ENCODE peak calls at places on chromosomes 7 and 10, in five cellular contexts. J, U, R, M and Q are unnamed samples. For H3K4me1, the result is how much of the 10 kb centered on the place peaks cover.

GRCh38 chr10:86263907-86264306 is 102.7 kb downstream of the GRID1 start:
- DNase-seq in J (peak), U (no peak), R (no peak), M (no peak), Q (no peak)

GRCh38 chr7:5598769-5599371 is 175.2 kb upstream of the TNRC18 start:
- DNase-seq in J (no peak), U (no peak), R (no peak), M (no peak), Q (no peak)

GRCh38 chr10:31051703-31052102 is 20.0 kb upstream of the ZNF438 start:
- DNase-seq in J (no peak), U (no peak), R (no peak), M (no peak), Q (no peak)

GRCh38 chr7:103432713-103433112 is 13.3 kb downstream of the SLC26A5 start:
- DNase-seq in J (no peak), U (peak), R (no peak), M (no peak), Q (no peak)

GRCh38 chr10:3668276-3668960 is 116.6 kb downstream of the KLF6 start:
- DNase-seq in J (no peak), U (no peak), R (no peak), M (peak), Q (peak)

GRCh38 chr7:148729984-148730733 is 31.5 kb downstream of the CUL1 start:
- DNase-seq in J (no peak), U (no peak), R (no peak), M (no peak), Q (no peak)

GRCh38 chr7:100400656-100401055 is 27.4 kb downstream of the PILRA start:
- DNase-seq in J (no peak), U (no peak), R (peak), M (no peak), Q (no peak)

GRCh38 chr10:93629636-93630291 is 17.4 kb downstream of the PDE6C start:
- DNase-seq in J (no peak), U (no peak), R (no peak), M (no peak), Q (no peak)

GRCh38 chr10:60314306-60314940 is 75.3 kb downstream of the ANK3 start:
- DNase-seq in J (no peak), U (no peak), R (peak), M (no peak), Q (no peak)

GRCh38 chr10:99279626-99280111 is 44.0 kb upstream of the HPSE2 start:
- DNase-seq in J (no peak), U (no peak), R (no peak), M (no peak), Q (no peak)

GRCh38 chr10:71840177-71840711 is 10.8 kb downstream of the PSAP start:
- DNase-seq in J (peak), U (no peak), R (no peak), M (peak), Q (no peak)
- H3K4me1 ChIP-seq in J (half or more), U (half or more), R (under half), M (under half), Q (under half)

GRCh38 chr7:2203551-2204300 is 29.0 kb downstream of the MAD1L1 start:
- DNase-seq in J (peak), U (no peak), R (no peak), M (no peak), Q (peak)
- TF ChIP-seq POLR2AphosphoS5 in J (peak), U (no peak), R (no peak), M (no peak), Q (no peak)

GRCh38 chr7:64947252-64948000 is 43.4 kb downstream of the ZNF117 start:
- DNase-seq in J (no peak), U (no peak), R (no peak), M (no peak), Q (no peak)
- H3K4me3 ChIP-seq in J (peak), U (no peak), R (no peak), M (peak), Q (peak)

DNA sequence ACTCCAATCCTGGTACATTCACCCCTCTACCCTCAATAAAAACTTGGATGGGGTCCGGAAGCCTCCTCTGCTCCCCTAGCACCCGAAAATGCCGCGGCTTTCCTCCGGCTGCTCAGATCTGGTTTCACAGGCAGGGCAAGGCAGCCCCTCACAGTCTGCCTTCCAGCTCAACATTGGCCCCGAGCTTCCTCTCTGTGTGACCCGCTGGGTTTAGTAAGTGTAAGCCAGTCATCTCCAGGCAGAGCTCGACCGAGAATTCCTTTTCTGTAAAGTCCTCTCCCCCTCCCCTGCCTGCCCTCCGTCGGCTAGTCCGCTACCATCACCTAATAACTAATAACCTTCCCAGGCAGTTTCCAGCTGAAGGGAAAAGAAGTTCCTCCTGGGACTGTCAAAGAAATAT is 3.4 kb downstream of the INHBA start:
- DNase-seq in J (no peak), U (no peak), R (no peak), M (no peak), Q (no peak)
- H3K4me1 ChIP-seq in J (under half), U (under half), R (under half), M (under half), Q (under half)

GRCh38 chr10:13990918-13991317 is 339.8 kb downstream of the FRMD4A start:
- DNase-seq in J (no peak), U (no peak), R (no peak), M (peak), Q (peak)

GRCh38 chr10:13994932-13995331 is 335.8 kb downstream of the FRMD4A start:
- DNase-seq in J (no peak), U (no peak), R (no peak), M (no peak), Q (no peak)

GRCh38 chr10:13991353-13991752 is 339.4 kb downstream of the FRMD4A start:
- DNase-seq in J (no peak), U (no peak), R (no peak), M (peak), Q (no peak)

GRCh38 chr10:13993634-13994033 is 337.1 kb downstream of the FRMD4A start:
- DNase-seq in J (no peak), U (no peak), R (no peak), M (no peak), Q (no peak)

DNA sequence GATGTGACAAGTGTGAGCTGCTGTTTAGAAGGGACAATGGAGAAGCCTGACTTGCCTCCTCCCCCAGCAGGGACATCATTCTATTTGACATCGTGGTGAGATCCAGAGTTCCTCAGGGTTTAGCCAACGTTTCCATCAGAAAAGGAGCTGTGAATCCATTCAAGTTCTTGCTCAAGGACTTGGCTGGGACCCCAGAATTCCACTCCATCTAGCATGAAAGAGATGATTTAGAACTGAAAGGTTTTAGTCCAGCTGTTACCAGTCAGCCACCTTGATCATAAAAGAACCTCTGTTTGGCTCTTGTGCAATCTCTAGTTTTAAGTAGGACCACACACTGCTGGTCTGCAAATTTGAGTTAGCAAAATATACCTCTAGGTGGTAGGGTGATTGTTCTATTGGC is 337.6 kb downstream of the FRMD4A start:
- DNase-seq in J (peak), U (no peak), R (no peak), M (peak), Q (peak)
- TF ChIP-seq POLR2AphosphoS5 in J (no peak), U (no peak), R (no peak), M (peak), Q (no peak)